ENCODE peak calls at places on chromosomes 4 and X, in four cellular contexts. G, M, P and O are unnamed samples.

GRCh38 chr4:102535398-102536082 is 34.4 kb downstream of the NFKB1 start:
- DNase-seq in G (no peak), M (peak), P (peak), O (peak)

GRCh38 chr4:13700196-13701140 is 72.9 kb upstream of the BOD1L1 start:
- DNase-seq in G (no peak), M (peak), P (peak), O (peak)

GRCh38 chrX:40652664-40653063 is 5.3 kb upstream of the CXorf38 start:
- DNase-seq in G (no peak), M (no peak), P (no peak), O (no peak)

GRCh38 chr4:147060171-147060931 is 114.7 kb upstream of the TTC29 start:
- DNase-seq in G (no peak), M (no peak), P (peak), O (peak)

GRCh38 chr4:2301806-2302205 is 39.9 kb upstream of the MXD4 start:
- DNase-seq in G (no peak), M (no peak), P (no peak), O (no peak)

GRCh38 chr4:37431417-37431743 is 186.8 kb downstream of the NWD2 start:
- DNase-seq in G (no peak), M (no peak), P (no peak), O (no peak)

GRCh38 chr4:10237131-10237530 is 120.5 kb upstream of the WDR1 start:
- DNase-seq in G (no peak), M (no peak), P (no peak), O (no peak)

GRCh38 chr4:123453006-123453685 is 56.6 kb downstream of the SPRY1 start:
- DNase-seq in G (no peak), M (peak), P (no peak), O (peak)

GRCh38 chrX:74434336-74434735 is 13.0 kb downstream of the SLC16A2 start:
- DNase-seq in G (no peak), M (no peak), P (no peak), O (no peak)

GRCh38 chr4:7313361-7313811 is 121.0 kb downstream of the SORCS2 start:
- DNase-seq in G (no peak), M (no peak), P (no peak), O (no peak)

GRCh38 chr4:119170195-119170594 is 34.6 kb downstream of the MYOZ2 start:
- DNase-seq in G (no peak), M (no peak), P (no peak), O (no peak)

GRCh38 chr4:143082698-143083097 is 102.0 kb upstream of the USP38 start:
- DNase-seq in G (no peak), M (no peak), P (no peak), O (no peak)

GRCh38 chrX:18875256-18875878 is 108.5 kb downstream of the PHKA2 start:
- DNase-seq in G (no peak), M (no peak), P (no peak), O (no peak)

GRCh38 chrX:53281321-53281822 is at the start of gene IQSEC2:
- DNase-seq in G (peak), M (peak), P (no peak), O (peak)

GRCh38 chr4:115866364-115866896 is 753.0 kb upstream of the NDST4 start:
- DNase-seq in G (no peak), M (no peak), P (no peak), O (no peak)

GRCh38 chrX:22399793-22400192 is 127.1 kb downstream of the CBLL2 start:
- DNase-seq in G (no peak), M (peak), P (no peak), O (no peak)

GRCh38 chrX:104113237-104113965 is 1.1 kb downstream of the ZCCHC18 start:
- DNase-seq in G (peak), M (peak), P (no peak), O (peak)

GRCh38 chr4:53763813-53764597 is 172.7 kb upstream of the LNX1 start:
- DNase-seq in G (no peak), M (peak), P (no peak), O (peak)

GRCh38 chr4:2009651-2010233 is 968 bp upstream of the NELFA start:
- DNase-seq in G (peak), M (peak), P (no peak), O (peak)

GRCh38 chrX:20530319-20530979 is 263.7 kb upstream of the RPS6KA3 start:
- DNase-seq in G (peak), M (peak), P (no peak), O (peak)

GRCh38 chr4:101211146-101211553 is 136.2 kb downstream of the PPP3CA start:
- DNase-seq in G (no peak), M (peak), P (peak), O (no peak)

GRCh38 chr4:163638909-163639308 is 144.4 kb downstream of the TMA16 start:
- DNase-seq in G (no peak), M (no peak), P (no peak), O (no peak)

GRCh38 chr4:57163530-57164459 is 53.6 kb upstream of the IGFBP7 start:
- DNase-seq in G (peak), M (peak), P (peak), O (peak)

GRCh38 chr4:53221832-53222480 is 143.9 kb downstream of the SCFD2 start:
- DNase-seq in G (no peak), M (peak), P (no peak), O (no peak)

GRCh38 chr4:87427518-87427868 is 5.1 kb downstream of the NUDT9 start:
- DNase-seq in G (no peak), M (no peak), P (no peak), O (no peak)

GRCh38 chrX:48466696-48467095 is 3.4 kb downstream of the SLC38A5 start:
- DNase-seq in G (no peak), M (no peak), P (no peak), O (no peak)

GRCh38 chr4:95410387-95411005 is 138.3 kb downstream of the UNC5C start:
- DNase-seq in G (no peak), M (no peak), P (no peak), O (no peak)

GRCh38 chrX:99001286-99001685 is 1408.8 kb downstream of the PCDH19 start:
- DNase-seq in G (no peak), M (no peak), P (no peak), O (no peak)

GRCh38 chr4:117949621-117950020 is 84.7 kb upstream of the NDST3 start:
- DNase-seq in G (no peak), M (no peak), P (no peak), O (no peak)

GRCh38 chrX:78199851-78200250 is 60.4 kb upstream of the TAF9B start:
- DNase-seq in G (no peak), M (peak), P (no peak), O (no peak)

GRCh38 chr4:114082348-114082747 is 102.9 kb upstream of the ARSJ start:
- DNase-seq in G (no peak), M (no peak), P (no peak), O (no peak)

GRCh38 chr4:69147334-69147733 is 51.1 kb downstream of the UGT2B7 start:
- DNase-seq in G (no peak), M (no peak), P (no peak), O (no peak)

GRCh38 chr4:42865572-42866189 is 26.8 kb upstream of the GRXCR1 start:
- DNase-seq in G (peak), M (peak), P (peak), O (peak)

GRCh38 chr4:145956288-145956890 is 17.8 kb upstream of the ZNF827 start:
- DNase-seq in G (no peak), M (peak), P (no peak), O (no peak)

GRCh38 chr4:166043801-166044200 is 170.8 kb downstream of the TLL1 start:
- DNase-seq in G (no peak), M (no peak), P (no peak), O (no peak)

GRCh38 chr4:173990126-173990878 is 293.2 kb downstream of the FBXO8 start:
- DNase-seq in G (no peak), M (peak), P (peak), O (peak)

GRCh38 chr4:162803378-162803777 is 363.3 kb downstream of the NAF1 start:
- DNase-seq in G (no peak), M (no peak), P (no peak), O (no peak)